ENCODE peak calls at places on chromosomes 11 and 22, in eight cellular contexts. One of them, this sample, is unnamed. For H3K36me3, the result is how much of the 10 kb centered on the place peaks cover.

GRCh38 chr11:11579012-11579755 is 42.6 kb downstream of the GALNT18 start:
- DNase-seq in transverse colon: no peak
- DNase-seq in SK-N-SH: no peak
- DNase-seq in esophagus muscularis mucosa: no peak
- DNase-seq in ovary: no peak
- DNase-seq in H1: no peak
- DNase-seq in tibial nerve: no peak
- DNase-seq in stomach: no peak
- DNase-seq in this sample: no peak

GRCh38 chr11:123100378-123101085 is 38.6 kb upstream of the HSPA8 start:
- DNase-seq in esophagus muscularis mucosa: no peak
- DNase-seq in tibial nerve: no peak
- DNase-seq in stomach: no peak
- DNase-seq in H1: no peak
- DNase-seq in SK-N-SH: no peak
- DNase-seq in transverse colon: no peak
- DNase-seq in ovary: peak
- DNase-seq in this sample: peak

GRCh38 chr22:30892286-30892685 is 76.3 kb downstream of the MORC2 start:
- DNase-seq in SK-N-SH: no peak
- DNase-seq in ovary: no peak
- DNase-seq in stomach: peak
- DNase-seq in H1: no peak
- DNase-seq in transverse colon: no peak
- DNase-seq in esophagus muscularis mucosa: no peak
- DNase-seq in tibial nerve: no peak
- DNase-seq in this sample: no peak

GRCh38 chr11:65419773-65420481 is 2.7 kb upstream of the NEAT1 start:
- DNase-seq in ovary: peak
- DNase-seq in transverse colon: peak
- DNase-seq in H1: no peak
- DNase-seq in esophagus muscularis mucosa: peak
- DNase-seq in SK-N-SH: peak
- DNase-seq in stomach: peak
- DNase-seq in tibial nerve: peak
- DNase-seq in this sample: peak

GRCh38 chr11:65921033-65921555 is 1.9 kb downstream of the DRAP1 start:
- DNase-seq in ovary: peak
- DNase-seq in tibial nerve: no peak
- DNase-seq in H1: no peak
- DNase-seq in transverse colon: no peak
- DNase-seq in stomach: no peak
- DNase-seq in esophagus muscularis mucosa: no peak
- DNase-seq in SK-N-SH: no peak
- DNase-seq in this sample: no peak

GRCh38 chr11:43316451-43316850 is 4.7 kb downstream of the API5 start:
- DNase-seq in tibial nerve: no peak
- DNase-seq in SK-N-SH: no peak
- DNase-seq in ovary: no peak
- DNase-seq in esophagus muscularis mucosa: no peak
- DNase-seq in stomach: no peak
- DNase-seq in H1: no peak
- DNase-seq in transverse colon: no peak
- DNase-seq in this sample: no peak

GRCh38 chr22:29243874-29244446 is 23.8 kb downstream of the RHBDD3 start:
- DNase-seq in stomach: no peak
- DNase-seq in SK-N-SH: no peak
- DNase-seq in tibial nerve: no peak
- DNase-seq in transverse colon: no peak
- DNase-seq in ovary: no peak
- DNase-seq in esophagus muscularis mucosa: no peak
- DNase-seq in H1: no peak
- DNase-seq in this sample: peak

GRCh38 chr11:12356944-12357655 is 20.3 kb upstream of the PARVA start:
- DNase-seq in transverse colon: no peak
- DNase-seq in SK-N-SH: no peak
- DNase-seq in esophagus muscularis mucosa: no peak
- DNase-seq in ovary: no peak
- DNase-seq in stomach: no peak
- DNase-seq in H1: no peak
- DNase-seq in tibial nerve: no peak
- DNase-seq in this sample: no peak

GRCh38 chr11:111515591-111515990 is 1.0 kb downstream of the HOATZ start:
- DNase-seq in H1: no peak
- DNase-seq in stomach: no peak
- DNase-seq in esophagus muscularis mucosa: no peak
- DNase-seq in SK-N-SH: no peak
- DNase-seq in tibial nerve: no peak
- DNase-seq in transverse colon: no peak
- DNase-seq in ovary: no peak
- DNase-seq in this sample: no peak

GRCh38 chr11:3219281-3219892 is 774 bp upstream of the MRGPRG start:
- DNase-seq in H1: no peak
- DNase-seq in ovary: no peak
- DNase-seq in stomach: peak
- DNase-seq in transverse colon: peak
- DNase-seq in esophagus muscularis mucosa: no peak
- DNase-seq in tibial nerve: no peak
- DNase-seq in SK-N-SH: no peak
- DNase-seq in this sample: peak

GRCh38 chr22:26124991-26125725 is 44.1 kb upstream of the SEZ6L start:
- DNase-seq in ovary: no peak
- DNase-seq in stomach: no peak
- DNase-seq in esophagus muscularis mucosa: peak
- DNase-seq in H1: no peak
- DNase-seq in tibial nerve: no peak
- DNase-seq in SK-N-SH: no peak
- DNase-seq in transverse colon: no peak
- DNase-seq in this sample: no peak

GRCh38 chr11:106399075-106399500 is 321.6 kb downstream of the AASDHPPT start:
- DNase-seq in tibial nerve: peak
- DNase-seq in ovary: peak
- DNase-seq in esophagus muscularis mucosa: no peak
- DNase-seq in stomach: no peak
- DNase-seq in H1: no peak
- DNase-seq in SK-N-SH: peak
- DNase-seq in transverse colon: no peak
- DNase-seq in this sample: no peak

GRCh38 chr11:34632105-34632780 is 11.3 kb downstream of the EHF start:
- DNase-seq in SK-N-SH: no peak
- DNase-seq in stomach: peak
- DNase-seq in tibial nerve: no peak
- DNase-seq in transverse colon: no peak
- DNase-seq in esophagus muscularis mucosa: no peak
- DNase-seq in ovary: no peak
- DNase-seq in H1: no peak
- DNase-seq in this sample: no peak

GRCh38 chr11:114058026-114058706 is 1.3 kb upstream of the ZBTB16 start:
- DNase-seq in H1: no peak
- DNase-seq in tibial nerve: no peak
- DNase-seq in SK-N-SH: no peak
- DNase-seq in ovary: peak
- DNase-seq in stomach: no peak
- DNase-seq in esophagus muscularis mucosa: no peak
- DNase-seq in transverse colon: no peak
- DNase-seq in this sample: peak

GRCh38 chr22:44972363-44973083 is 37.3 kb downstream of the PHF21B start:
- DNase-seq in esophagus muscularis mucosa: no peak
- DNase-seq in transverse colon: peak
- DNase-seq in stomach: no peak
- DNase-seq in tibial nerve: no peak
- DNase-seq in ovary: no peak
- DNase-seq in H1: no peak
- DNase-seq in SK-N-SH: no peak
- DNase-seq in this sample: no peak

DNA sequence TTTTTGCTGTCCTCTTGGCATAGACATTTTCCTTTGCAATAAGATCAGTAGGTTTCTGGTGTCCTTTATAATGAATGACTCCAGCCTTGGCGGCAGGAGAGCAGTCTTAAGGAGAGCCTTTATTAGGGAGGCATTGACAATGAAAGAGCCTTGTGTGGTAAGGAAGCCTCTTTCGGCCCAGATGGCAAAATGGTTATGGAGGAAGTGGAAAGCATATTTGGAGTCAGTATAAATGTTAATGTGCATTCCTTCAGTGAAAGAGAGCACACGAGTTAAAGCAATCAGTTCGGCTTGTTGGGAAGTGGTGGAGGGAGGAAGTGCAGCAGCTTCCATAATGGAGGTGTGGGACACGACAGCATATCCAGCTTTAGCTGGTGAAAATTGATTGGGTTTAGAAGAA is 18.1 kb upstream of the ANO1 start:
- DNase-seq in transverse colon: no peak
- DNase-seq in ovary: no peak
- DNase-seq in SK-N-SH: no peak
- DNase-seq in H1: no peak
- DNase-seq in stomach: no peak
- DNase-seq in esophagus muscularis mucosa: peak
- DNase-seq in tibial nerve: no peak
- DNase-seq in this sample: no peak
- TF ChIP-seq EP300 in transverse colon: no peak
- TF ChIP-seq EP300 in ovary: no peak
- TF ChIP-seq EP300 in SK-N-SH: no peak
- TF ChIP-seq EP300 in H1: no peak
- TF ChIP-seq EP300 in stomach: no peak
- TF ChIP-seq EP300 in esophagus muscularis mucosa: no peak
- TF ChIP-seq EP300 in tibial nerve: no peak
- TF ChIP-seq EP300 in this sample: no peak

DNA sequence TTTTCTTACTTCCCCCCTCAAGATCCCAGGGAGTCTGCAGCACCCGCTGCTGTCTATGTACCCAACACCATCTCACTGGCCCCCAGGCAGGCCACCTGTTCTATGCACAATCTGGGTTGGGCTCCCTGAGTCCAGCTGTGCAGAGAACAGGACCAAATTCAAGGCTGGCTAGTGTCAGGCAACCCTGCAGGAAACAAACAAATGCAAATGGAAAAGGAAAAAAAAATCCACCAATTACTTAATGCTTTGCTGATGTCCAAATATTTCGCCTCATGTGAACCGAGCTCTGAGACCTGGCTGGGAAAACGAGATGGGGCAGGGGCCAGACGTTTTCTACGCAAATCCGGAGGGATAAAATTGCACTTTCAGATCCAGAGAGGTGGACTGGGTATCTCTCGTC is 561.1 kb downstream of the MIAT start:
- DNase-seq in ovary: peak
- DNase-seq in SK-N-SH: peak
- DNase-seq in transverse colon: no peak
- DNase-seq in H1: no peak
- DNase-seq in tibial nerve: no peak
- DNase-seq in esophagus muscularis mucosa: no peak
- DNase-seq in stomach: no peak
- DNase-seq in this sample: peak
- TF ChIP-seq CTCF in ovary: no peak
- TF ChIP-seq CTCF in SK-N-SH: no peak
- TF ChIP-seq CTCF in transverse colon: no peak
- TF ChIP-seq CTCF in H1: no peak
- TF ChIP-seq CTCF in tibial nerve: no peak
- TF ChIP-seq CTCF in esophagus muscularis mucosa: no peak
- TF ChIP-seq CTCF in stomach: no peak
- TF ChIP-seq CTCF in this sample: no peak

GRCh38 chr11:77044356-77044755 is 10.2 kb downstream of the B3GNT6 start:
- DNase-seq in ovary: no peak
- DNase-seq in H1: no peak
- DNase-seq in SK-N-SH: no peak
- DNase-seq in transverse colon: no peak
- DNase-seq in esophagus muscularis mucosa: no peak
- DNase-seq in stomach: no peak
- DNase-seq in tibial nerve: no peak
- DNase-seq in this sample: no peak

GRCh38 chr11:77046060-77046501 is 11.9 kb downstream of the B3GNT6 start:
- DNase-seq in ovary: peak
- DNase-seq in esophagus muscularis mucosa: no peak
- DNase-seq in tibial nerve: no peak
- DNase-seq in H1: no peak
- DNase-seq in SK-N-SH: peak
- DNase-seq in stomach: peak
- DNase-seq in transverse colon: peak
- DNase-seq in this sample: peak

GRCh38 chr11:77042111-77042726 is 8.0 kb downstream of the B3GNT6 start:
- DNase-seq in stomach: no peak
- DNase-seq in ovary: no peak
- DNase-seq in transverse colon: no peak
- DNase-seq in H1: no peak
- DNase-seq in esophagus muscularis mucosa: no peak
- DNase-seq in SK-N-SH: no peak
- DNase-seq in tibial nerve: no peak
- DNase-seq in this sample: peak

GRCh38 chr11:77047007-77047927 is 13.1 kb downstream of the B3GNT6 start:
- DNase-seq in transverse colon: peak
- DNase-seq in H1: peak
- DNase-seq in ovary: peak
- DNase-seq in SK-N-SH: peak
- DNase-seq in tibial nerve: peak
- DNase-seq in stomach: peak
- DNase-seq in esophagus muscularis mucosa: no peak
- DNase-seq in this sample: peak

DNA sequence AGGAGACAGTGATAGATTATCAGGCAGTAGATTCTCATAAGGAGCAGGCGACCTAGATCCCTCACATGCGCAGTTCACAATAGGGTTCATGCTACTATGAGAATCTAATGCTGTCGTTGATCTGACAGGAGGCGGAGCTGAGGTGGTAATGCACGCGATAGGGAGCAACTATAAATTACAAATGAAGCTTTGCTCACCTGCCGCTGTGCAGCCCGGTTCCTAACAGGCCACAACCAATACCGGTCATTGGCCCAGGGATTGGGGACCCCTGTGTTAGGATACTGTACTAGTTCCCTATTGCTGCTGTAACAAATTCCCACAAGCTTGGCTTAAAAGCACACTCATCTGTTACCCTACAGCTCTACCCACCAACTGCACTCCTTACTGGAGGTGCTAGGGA is 10.7 kb downstream of the B3GNT6 start:
- DNase-seq in esophagus muscularis mucosa: no peak
- DNase-seq in stomach: no peak
- DNase-seq in ovary: no peak
- DNase-seq in transverse colon: no peak
- DNase-seq in H1: no peak
- DNase-seq in tibial nerve: no peak
- DNase-seq in SK-N-SH: no peak
- DNase-seq in this sample: no peak
- H3K36me3 ChIP-seq in esophagus muscularis mucosa: under half
- H3K36me3 ChIP-seq in stomach: under half
- H3K36me3 ChIP-seq in ovary: under half
- H3K36me3 ChIP-seq in transverse colon: under half
- H3K36me3 ChIP-seq in H1: under half
- H3K36me3 ChIP-seq in tibial nerve: under half
- H3K36me3 ChIP-seq in SK-N-SH: under half
- H3K36me3 ChIP-seq in this sample: under half

DNA sequence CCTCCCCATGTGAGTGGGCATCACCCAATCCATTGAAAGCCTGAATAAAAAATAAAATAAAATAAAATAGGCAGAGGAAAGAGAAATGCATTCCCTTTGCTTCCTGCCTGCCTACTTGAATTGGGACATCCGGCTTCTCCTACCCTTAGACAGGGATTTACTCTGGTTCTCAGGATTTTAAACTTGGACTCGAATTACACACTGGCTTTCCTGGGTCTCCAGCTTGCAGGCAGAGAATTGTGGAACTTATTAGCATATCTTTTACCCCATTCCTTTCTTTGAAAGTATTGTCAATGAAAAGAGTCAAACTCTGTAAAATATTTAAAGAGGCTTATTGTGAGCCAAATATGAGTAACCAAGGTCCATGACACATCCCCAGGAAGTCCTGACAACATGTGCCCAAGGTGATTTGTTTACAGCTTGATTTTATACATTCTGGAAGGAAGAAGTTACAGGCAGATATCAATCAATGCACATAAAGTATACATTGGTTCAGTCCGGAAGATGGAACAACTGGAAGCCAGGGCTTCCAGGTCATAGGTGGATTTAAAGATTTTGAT is 78.4 kb upstream of the CCDC90B start:
- DNase-seq in SK-N-SH: no peak
- DNase-seq in stomach: no peak
- DNase-seq in tibial nerve: no peak
- DNase-seq in ovary: no peak
- DNase-seq in esophagus muscularis mucosa: no peak
- DNase-seq in transverse colon: no peak
- DNase-seq in H1: peak
- DNase-seq in this sample: no peak
- TF ChIP-seq EP300 in SK-N-SH: no peak
- TF ChIP-seq EP300 in stomach: no peak
- TF ChIP-seq EP300 in tibial nerve: no peak
- TF ChIP-seq EP300 in ovary: no peak
- TF ChIP-seq EP300 in esophagus muscularis mucosa: no peak
- TF ChIP-seq EP300 in transverse colon: no peak
- TF ChIP-seq EP300 in H1: no peak
- TF ChIP-seq EP300 in this sample: no peak